ENCODE peak calls at places on chromosomes 11 and 22, in eight cellular contexts. S, A, E, P, J, T, O and U are unnamed samples.

GRCh38 chr11:10443152-10443551 is 11.9 kb upstream of the AMPD3 start:
- DNase-seq in A (no peak), O (no peak), E (no peak), P (no peak), S (no peak), T (no peak), J (no peak), U (peak; percentile 63)

GRCh38 chr11:72088076-72088806 is 7.6 kb downstream of the LRRC51 start:
- DNase-seq in T (no peak), P (no peak), S (no peak), E (no peak), J (no peak), A (no peak), O (no peak), U (no peak)

GRCh38 chr11:130223291-130223971 is 63.8 kb downstream of the ST14 start:
- DNase-seq in A (peak; percentile 35), O (no peak), P (no peak), S (no peak), E (no peak), J (no peak), T (no peak), U (peak; percentile 3)

GRCh38 chr11:69497221-69497787 is 15.8 kb downstream of the LINC01488 start:
- DNase-seq in E (no peak), A (peak; percentile 99), S (peak; percentile 100), J (no peak), T (peak; percentile 99), O (no peak), P (no peak), U (no peak)

GRCh38 chr22:46007848-46008261 is 30.9 kb upstream of the WNT7B start:
- DNase-seq in S (peak; percentile 97), A (peak; percentile 98), P (no peak), J (no peak), O (no peak), T (no peak), E (no peak), U (no peak)

GRCh38 chr11:103091024-103091423 is 936 bp downstream of the DCUN1D5 start:
- DNase-seq in O (no peak), S (peak; percentile 19), P (peak; percentile 13), A (peak; percentile 8), T (peak; percentile 23), J (no peak), E (no peak), U (peak; percentile 15)

GRCh38 chr22:23655891-23656475 is 23.9 kb upstream of the DRICH1 start:
- DNase-seq in O (no peak), S (no peak), A (no peak), J (no peak), E (no peak), P (no peak), T (no peak), U (no peak)

GRCh38 chr11:66589996-66590675 is 2.7 kb downstream of the CCDC87 start:
- DNase-seq in S (no peak), J (no peak), P (no peak), E (no peak), T (no peak), O (no peak), A (no peak), U (no peak)

GRCh38 chr22:27507066-27507715 is 294.4 kb downstream of the MN1 start:
- DNase-seq in J (no peak), E (no peak), T (no peak), O (no peak), A (peak; percentile 50), S (no peak), P (no peak), U (no peak)

GRCh38 chr11:102391549-102392237 is 44.7 kb downstream of the BIRC2 start:
- DNase-seq in S (peak; percentile 72), J (no peak), A (no peak), P (no peak), T (no peak), E (no peak), O (no peak), U (no peak)

GRCh38 chr11:5043385-5043784 is 2.9 kb upstream of the OR52J3 start:
- DNase-seq in J (no peak), E (no peak), T (no peak), O (no peak), P (no peak), S (no peak), A (no peak), U (no peak)

GRCh38 chr22:49962751-49963646 is 2.4 kb downstream of the PIM3 start:
- DNase-seq in S (no peak), O (peak; percentile 15), T (no peak), P (no peak), A (no peak), E (peak; percentile 26), J (no peak), U (no peak)

GRCh38 chr11:119318240-119319135 is 1.6 kb upstream of the MCAM start:
- DNase-seq in J (no peak), A (peak; percentile 81), S (no peak), T (no peak), E (no peak), O (peak; percentile 50), P (no peak), U (no peak)

GRCh38 chr11:103494491-103494890 is 385.3 kb downstream of the DYNC2H1 start:
- DNase-seq in O (no peak), E (no peak), J (no peak), T (no peak), S (peak; percentile 36), P (no peak), A (no peak), U (no peak)

GRCh38 chr11:72257551-72257950 is 13.6 kb upstream of the PHOX2A start:
- DNase-seq in T (no peak), P (no peak), O (no peak), S (no peak), A (peak; percentile 19), E (no peak), J (no peak), U (no peak)

GRCh38 chr22:48919187-48919590 is 908.5 kb downstream of the BRD1 start:
- DNase-seq in E (no peak), T (no peak), S (no peak), A (no peak), J (no peak), P (peak; percentile 87), O (no peak), U (no peak)

GRCh38 chr11:73227571-73228211 is 9.6 kb downstream of the P2RY2 start:
- DNase-seq in J (no peak), O (no peak), S (no peak), A (no peak), P (no peak), E (no peak), T (no peak), U (no peak)

GRCh38 chr22:28741758-28742561 is at the start of the genes CHEK2 and HSCB:
- DNase-seq in E (peak; percentile 92), P (peak; percentile 96), O (peak; percentile 98), T (peak; percentile 100), S (peak; percentile 99), J (peak; percentile 98), A (peak; percentile 99), U (peak; percentile 98)

GRCh38 chr22:46730568-46731245 is 7.3 kb downstream of the CERK start:
- DNase-seq in J (no peak), P (no peak), T (no peak), A (no peak), S (peak; percentile 70), O (no peak), E (no peak), U (no peak)

GRCh38 chr22:24594569-24595120 is 1.8 kb upstream of the LRRC75B start:
- DNase-seq in E (no peak), J (no peak), A (no peak), P (no peak), T (no peak), S (no peak), O (no peak), U (no peak)

GRCh38 chr11:66015936-66016792 is 4.4 kb downstream of the CST6 start:
- DNase-seq in E (no peak), J (no peak), O (no peak), T (no peak), A (no peak), P (no peak), S (peak; percentile 82), U (no peak)

GRCh38 chr11:123308077-123308476 is 113.0 kb upstream of the CLMP start:
- DNase-seq in P (peak; percentile 98), J (no peak), A (peak; percentile 86), E (no peak), S (peak; percentile 53), O (no peak), T (no peak), U (no peak)

GRCh38 chr11:6663794-6664478 is 8.3 kb upstream of the DCHS1 start:
- DNase-seq in P (no peak), O (no peak), S (peak; percentile 10), J (no peak), E (no peak), T (no peak), A (no peak), U (no peak)

GRCh38 chr11:67632175-67632981 is 2.6 kb upstream of the NUDT8 start:
- DNase-seq in A (no peak), O (no peak), J (no peak), T (no peak), P (no peak), S (no peak), E (no peak), U (no peak)

GRCh38 chr11:11860103-11860979 is 18.6 kb downstream of the USP47 start:
- DNase-seq in T (no peak), O (no peak), S (no peak), A (no peak), J (no peak), E (no peak), P (no peak), U (no peak)

GRCh38 chr11:27882066-27882697 is 181.9 kb upstream of the BDNF start:
- DNase-seq in S (no peak), E (no peak), A (peak; percentile 43), O (no peak), T (no peak), J (no peak), P (no peak), U (no peak)

GRCh38 chr11:12290477-12290922 is 86.9 kb upstream of the PARVA start:
- DNase-seq in O (no peak), E (no peak), P (no peak), T (no peak), A (peak; percentile 68), J (no peak), S (no peak), U (no peak)

GRCh38 chr11:99098751-99099150 is 78.0 kb downstream of the CNTN5 start:
- DNase-seq in S (peak; percentile 84), J (no peak), E (no peak), A (no peak), O (no peak), T (no peak), P (no peak), U (no peak)

GRCh38 chr11:118870396-118871343 is 13.0 kb upstream of the CXCR5 start:
- DNase-seq in E (no peak), O (no peak), A (peak; percentile 10), P (no peak), T (peak; percentile 19), J (no peak), S (peak; percentile 35), U (no peak)

GRCh38 chr11:116579857-116580727 is 192.7 kb downstream of the BUD13 start:
- DNase-seq in O (no peak), P (no peak), T (no peak), E (no peak), A (no peak), S (no peak), J (no peak), U (no peak)

GRCh38 chr11:17767301-17767885 is 32.8 kb downstream of the KCNC1 start:
- DNase-seq in E (no peak), A (no peak), P (no peak), O (no peak), S (peak; percentile 15), J (no peak), T (no peak), U (no peak)

GRCh38 chr11:1756791-1757771 is 6.6 kb downstream of the CTSD start:
- DNase-seq in T (no peak), E (no peak), S (no peak), P (no peak), A (no peak), O (no peak), J (no peak), U (no peak)

GRCh38 chr22:41619979-41620645 is 731 bp downstream of the DESI1 start:
- DNase-seq in O (peak; percentile 57), E (peak; percentile 47), P (peak; percentile 71), A (no peak), S (peak; percentile 7), T (peak; percentile 16), J (no peak), U (peak; percentile 32)

GRCh38 chr11:94639901-94640721 is 72.9 kb downstream of the PIWIL4 start:
- DNase-seq in O (no peak), P (no peak), J (no peak), E (no peak), T (no peak), A (no peak), S (no peak), U (no peak)